ENCODE peak calls at places on chromosome 2, in six cellular contexts. W is body of pancreas; X is stimulated activated naive CD8-positive, alpha-beta T cell treated with anti-CD3 and anti-CD28 coated beads, Interleukin-15, amount 100 ng/mL, for 72 hours; S is NCI-H2029; B is stimulated activated CD4-positive, alpha-beta T cell treated with anti-CD3 and anti-CD28 coated beads, Interleukin-12 subunit alpha, Interleukin-12 subunit beta, amount 100 ng/mL, for 4 hours; Q is dorsolateral prefrontal cortex. O is an unnamed sample.

GRCh38 chr2:86621290-86621943 is 2.2 kb downstream of the RNF103 start:
- DNase-seq in W (no peak), X (no peak), S (no peak), B (no peak), Q (no peak), O (no peak)

GRCh38 chr2:168545439-168546082 is 89.5 kb downstream of the CERS6 start:
- DNase-seq in W (no peak), X (no peak), S (no peak), B (no peak), Q (no peak), O (no peak)

GRCh38 chr2:148887349-148888002 is 12.4 kb downstream of the KIF5C start:
- DNase-seq in W (no peak), X (no peak), S (peak; percentile 41), B (no peak), Q (no peak), O (no peak)

GRCh38 chr2:237159006-237159897 is 73.6 kb downstream of the COPS8 start:
- DNase-seq in W (no peak), X (no peak), S (peak; percentile 84), B (no peak), Q (no peak), O (no peak)

GRCh38 chr2:237876056-237876439 is 16.6 kb downstream of the RAMP1 start:
- DNase-seq in W (no peak), X (no peak), S (no peak), B (no peak), Q (peak; percentile 37), O (no peak)

GRCh38 chr2:26068602-26069298 is 34.9 kb downstream of the RAB10 start:
- DNase-seq in W (peak; percentile 18), X (no peak), S (no peak), B (peak; percentile 10), Q (no peak), O (no peak)

GRCh38 chr2:219969508-219969907 is 342.1 kb downstream of the SLC4A3 start:
- DNase-seq in W (no peak), X (no peak), S (no peak), B (no peak), Q (no peak), O (no peak)

GRCh38 chr2:237868631-237869356 is 9.4 kb downstream of the RAMP1 start:
- DNase-seq in W (peak; percentile 56), X (no peak), S (no peak), B (no peak), Q (peak; percentile 13), O (no peak)

GRCh38 chr2:28366496-28367282 is 26.0 kb upstream of the FOSL2 start:
- DNase-seq in W (peak; percentile 31), X (peak; percentile 41), S (no peak), B (no peak), Q (no peak), O (no peak)